ENCODE peak calls at places on chromosomes 11 and 22, in ten cellular contexts. F is HTR-8/SVneo; D is stimulated activated CD4-positive, alpha-beta T cell treated with anti-CD3 and anti-CD28 coated beads, Interleukin-1b, Interleukin-23, amount 100 ng/mL, for 24 hours; S is GM12865; B is AG09319; L is T-helper 2 cell; J is left ventricle myocardium inferior; N is naive thymus-derived CD8-positive, alpha-beta T cell; X is T-helper 17 cell; E is ureter. K is an unnamed sample.

GRCh38 chr22:34108168-34108567 is 187.9 kb upstream of the LARGE1 start:
- DNase-seq in E (no peak), F (no peak), J (no peak), L (no peak), N (no peak), D (no peak), X (no peak), B (no peak), S (no peak), K (no peak)

GRCh38 chr11:10459029-10459970 is 4.2 kb downstream of the AMPD3 start:
- DNase-seq in E (no peak), L (peak), J (no peak), B (no peak), S (peak), X (peak), N (peak), F (no peak), D (no peak), K (no peak)

GRCh38 chr11:10485646-10486045 is 30.6 kb downstream of the AMPD3 start:
- DNase-seq in L (no peak), S (no peak), D (no peak), F (no peak), B (no peak), E (no peak), N (no peak), J (no peak), X (no peak), K (no peak)

GRCh38 chr11:122007611-122008071 is 108.4 kb downstream of the BLID start:
- DNase-seq in F (no peak), D (no peak), L (no peak), S (no peak), B (no peak), X (no peak), N (no peak), J (peak), E (peak), K (no peak)

GRCh38 chr22:29994027-29994715 is 86.1 kb upstream of the HORMAD2 start:
- DNase-seq in F (peak), B (no peak), S (no peak), X (no peak), D (no peak), J (no peak), E (no peak), L (no peak), N (no peak), K (no peak)

GRCh38 chr11:132610216-132610615 is 922.1 kb downstream of the OPCML start:
- DNase-seq in D (no peak), F (no peak), B (no peak), J (no peak), N (no peak), X (no peak), E (no peak), S (no peak), L (no peak), K (no peak)

GRCh38 chr11:10451399-10452116 is 3.5 kb upstream of the AMPD3 start:
- DNase-seq in S (peak), E (no peak), B (no peak), F (no peak), D (no peak), N (no peak), L (no peak), X (no peak), J (no peak), K (no peak)

GRCh38 chr11:6927030-6927617 is 898 bp downstream of the ZNF215 start:
- DNase-seq in N (no peak), S (peak), B (no peak), X (no peak), E (no peak), D (no peak), F (no peak), L (no peak), J (no peak), K (no peak)

GRCh38 chr11:103266167-103266831 is 157.1 kb downstream of the DYNC2H1 start:
- DNase-seq in D (no peak), L (no peak), N (no peak), F (no peak), S (no peak), X (no peak), J (no peak), E (no peak), B (no peak), K (no peak)

K was measured in SW 1271.